ENCODE peak calls at places on chromosome 13, in six cellular contexts. E is HCT116, T is SK-N-SH, X is GM23248, Y is OCI-LY7, M is MM.1S. Q is an unnamed sample. For H3K79me2 and H3K9me2, the result is how much of the 10 kb centered on the place peaks cover.

GRCh38 chr13:112959206-112959605 is 9.8 kb upstream of the MCF2L start:
- DNase-seq in Y (no peak), E (no peak), X (no peak), M (no peak), T (no peak), Q (no peak)

GRCh38 chr13:98274921-98275487 is 97.9 kb upstream of the RNF113B start:
- DNase-seq in T (no peak), X (no peak), Y (no peak), M (no peak), E (no peak), Q (no peak)

GRCh38 chr13:102141625-102142472 is 260.0 kb downstream of the FGF14 start:
- DNase-seq in T (no peak), E (no peak), X (peak), Y (peak), M (peak), Q (peak)

GRCh38 chr13:94305934-94306333 is 173.5 kb downstream of the DCT start:
- DNase-seq in M (no peak), T (no peak), X (peak), E (no peak), Y (no peak), Q (no peak)

GRCh38 chr13:106063591-106064308 is 471.7 kb downstream of the EFNB2 start:
- DNase-seq in Y (no peak), E (no peak), X (peak), M (no peak), T (no peak), Q (peak)

GRCh38 chr13:51781246-51782022 is 22.5 kb downstream of the DHRS12 start:
- DNase-seq in E (peak), X (peak), T (peak), Y (peak), M (no peak), Q (peak)

GRCh38 chr13:91375119-91375729 is 23.2 kb upstream of the GPC5 start:
- DNase-seq in Y (peak), X (peak), T (peak), E (no peak), M (peak), Q (peak)

GRCh38 chr13:53045110-53045509 is 16.5 kb downstream of the OLFM4 start:
- DNase-seq in X (no peak), E (no peak), Y (no peak), M (no peak), T (peak), Q (no peak)

GRCh38 chr13:91308299-91308698 is 39.2 kb upstream of the MIR17HG start:
- DNase-seq in T (no peak), M (no peak), X (peak), Y (peak), E (no peak), Q (peak)

GRCh38 chr13:103436057-103436654 is 369.9 kb upstream of the SLC10A2 start:
- DNase-seq in X (no peak), Y (no peak), T (no peak), M (no peak), E (no peak), Q (no peak)

GRCh38 chr13:39023316-39023715 is 14.6 kb downstream of the PROSER1 start:
- DNase-seq in X (peak), M (no peak), T (no peak), Y (no peak), E (no peak), Q (no peak)

GRCh38 chr13:99971576-99972189 is at the start of gene ZIC5:
- DNase-seq in M (no peak), Y (no peak), X (no peak), T (peak), E (no peak), Q (no peak)

GRCh38 chr13:113634279-113635047 is 23.5 kb downstream of the ATP4B start:
- DNase-seq in M (no peak), E (no peak), T (no peak), Y (no peak), X (no peak), Q (no peak)

GRCh38 chr13:48655291-48655690 is 1.6 kb downstream of the CYSLTR2 start:
- DNase-seq in X (no peak), Y (no peak), M (no peak), E (no peak), T (no peak), Q (no peak)

GRCh38 chr13:98189841-98190505 is 12.9 kb upstream of the RNF113B start:
- DNase-seq in Y (no peak), E (no peak), T (peak), M (no peak), X (no peak), Q (no peak)

GRCh38 chr13:67878376-67878775 is 648.2 kb upstream of the PCDH9 start:
- DNase-seq in Y (no peak), E (no peak), M (no peak), T (no peak), X (no peak), Q (no peak)

GRCh38 chr13:98460519-98460918 is 116.4 kb downstream of the STK24 start:
- DNase-seq in Y (no peak), E (no peak), M (no peak), X (no peak), T (no peak), Q (no peak)

GRCh38 chr13:70380809-70381208 is 272.6 kb upstream of the KLHL1 start:
- DNase-seq in T (no peak), M (no peak), X (no peak), Y (no peak), E (no peak), Q (no peak)

GRCh38 chr13:32846020-32846451 is 170.2 kb upstream of the KL start:
- DNase-seq in X (no peak), T (no peak), Y (no peak), E (no peak), M (no peak), Q (peak)

GRCh38 chr13:97344250-97345175 is 89.5 kb upstream of the RAP2A start:
- DNase-seq in X (peak), E (peak), T (peak), Y (peak), M (peak), Q (peak)

GRCh38 chr13:73835138-73835721 is 299.0 kb downstream of the KLF12 start:
- DNase-seq in Y (peak), M (peak), X (peak), T (peak), E (peak), Q (peak)

GRCh38 chr13:32314968-32315254 is 252 bp downstream of the ZAR1L start:
- DNase-seq in M (peak), X (peak), E (peak), T (peak), Y (peak), Q (peak)

GRCh38 chr13:30421093-30422055 is 919 bp upstream of the UBE2L5 start:
- DNase-seq in E (no peak), X (peak), T (peak), M (peak), Y (peak), Q (peak)

GRCh38 chr13:24341439-24341838 is 32.1 kb downstream of the C1QTNF9 start:
- DNase-seq in M (no peak), X (peak), T (no peak), Y (no peak), E (peak), Q (peak)

GRCh38 chr13:60431108-60431700 is 34.2 kb downstream of the TDRD3 start:
- DNase-seq in E (peak), Y (peak), M (peak), X (peak), T (peak), Q (peak)

GRCh38 chr13:38582133-38582532 is 104.7 kb upstream of the FREM2 start:
- DNase-seq in T (peak), E (no peak), Y (peak), M (peak), X (peak), Q (peak)

GRCh38 chr13:37361608-37362007 is 237.0 kb downstream of the POSTN start:
- DNase-seq in M (no peak), Y (no peak), X (no peak), E (no peak), T (no peak), Q (no peak)

GRCh38 chr13:91381371-91381770 is 17.1 kb upstream of the GPC5 start:
- DNase-seq in E (no peak), T (peak), M (peak), Y (peak), X (peak), Q (peak)

GRCh38 chr13:29503041-29503837 is 92.2 kb downstream of the SLC7A1 start:
- DNase-seq in X (no peak), Y (no peak), E (no peak), T (peak), M (no peak), Q (no peak)

GRCh38 chr13:33497146-33497845 is 211.7 kb upstream of the STARD13 start:
- DNase-seq in Y (no peak), E (no peak), X (peak), M (no peak), T (no peak), Q (peak)

GRCh38 chr13:66362485-66362884 is 867.7 kb downstream of the PCDH9 start:
- DNase-seq in T (no peak), X (no peak), Y (no peak), M (no peak), E (no peak), Q (no peak)

GRCh38 chr13:73482556-73482955 is 423.8 kb downstream of the KLF5 start:
- DNase-seq in E (no peak), M (no peak), Y (no peak), T (no peak), X (no peak), Q (no peak)

GRCh38 chr13:108315273-108315672 is 45.8 kb downstream of the TNFSF13B start:
- DNase-seq in T (no peak), Y (no peak), X (no peak), E (no peak), M (no peak), Q (no peak)

GRCh38 chr13:38417727-38418126 is 68.1 kb downstream of the UFM1 start:
- DNase-seq in T (peak), M (peak), E (no peak), Y (peak), X (peak), Q (peak)

GRCh38 chr13:28181413-28181812 is 43.1 kb downstream of the PAN3 start:
- DNase-seq in M (no peak), X (peak), E (peak), Y (no peak), T (no peak), Q (peak)

GRCh38 chr13:109759609-109760008 is 26.8 kb downstream of the IRS2 start:
- DNase-seq in T (no peak), X (no peak), E (no peak), M (no peak), Y (no peak), Q (no peak)
- H3K79me2 ChIP-seq in T (half or more), X (half or more), E (under half), M (half or more), Y (under half), Q (under half)

DNA sequence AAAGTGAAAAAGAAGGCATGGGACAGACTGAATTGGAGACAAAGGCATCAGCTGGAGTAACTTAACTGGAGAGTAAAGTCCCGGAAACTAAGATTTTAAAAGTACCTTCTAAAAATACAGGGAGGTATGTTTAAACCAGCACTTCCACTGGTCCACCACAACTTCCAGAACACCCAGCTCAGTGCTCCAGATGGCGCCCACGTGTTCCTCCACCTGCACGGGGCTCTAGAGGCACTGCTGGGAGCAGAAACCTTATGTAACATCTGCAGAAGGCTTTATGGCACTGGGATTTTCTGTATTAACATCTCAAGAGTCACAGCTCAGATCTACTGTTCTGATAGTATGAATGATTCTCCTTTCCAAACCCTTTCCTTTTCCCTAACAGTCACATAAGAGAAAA is 252.1 kb downstream of the DCLK1 start:
- DNase-seq in T (no peak), X (no peak), Y (no peak), E (no peak), M (peak), Q (no peak)
- H3K9me2 ChIP-seq in T (under half), X (under half), Y (under half), E (under half), M (under half), Q (under half)

GRCh38 chr13:75369986-75370385 is 112.0 kb downstream of the TBC1D4 start:
- DNase-seq in E (no peak), M (no peak), Y (no peak), T (no peak), X (no peak), Q (no peak)

GRCh38 chr13:75365724-75366173 is 116.2 kb downstream of the TBC1D4 start:
- DNase-seq in X (peak), Y (peak), E (peak), T (no peak), M (no peak), Q (peak)

GRCh38 chr13:75366380-75367280 is 115.3 kb downstream of the TBC1D4 start:
- DNase-seq in Y (no peak), T (no peak), E (no peak), M (no peak), X (no peak), Q (no peak)

GRCh38 chr13:75371223-75371622 is 110.7 kb downstream of the TBC1D4 start:
- DNase-seq in E (no peak), M (no peak), Y (no peak), X (no peak), T (no peak), Q (no peak)

DNA sequence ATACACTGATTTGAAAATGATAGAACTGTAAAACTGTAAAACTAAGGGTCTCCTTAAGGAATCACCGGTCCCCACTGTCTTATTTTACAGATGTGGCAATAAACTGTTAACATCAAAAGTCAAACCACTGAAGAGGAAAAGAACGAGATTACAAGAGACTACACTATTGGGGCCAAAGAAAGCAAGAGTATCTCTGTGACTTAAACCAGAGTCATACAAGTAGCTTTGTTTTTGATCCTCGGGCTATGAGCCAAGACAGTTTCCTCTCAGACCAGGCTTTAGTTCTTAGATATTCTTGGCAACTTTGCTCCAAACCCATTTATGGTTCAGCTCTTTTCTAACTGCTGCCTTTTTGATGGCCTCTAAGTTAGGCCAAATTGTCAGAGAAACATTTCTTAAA is 113.8 kb downstream of the TBC1D4 start:
- DNase-seq in T (no peak), M (no peak), X (peak), E (peak), Y (no peak), Q (peak)
- H3K79me2 ChIP-seq in T (under half), M (under half), X (under half), E (under half), Y (under half), Q (under half)

GRCh38 chr13:110391273-110391672 is 84.2 kb downstream of the COL4A2 start:
- DNase-seq in E (no peak), X (peak), Y (no peak), T (no peak), M (no peak), Q (peak)
- H3K9me2 ChIP-seq in E (under half), X (under half), Y (under half), T (under half), M (under half), Q (under half)

GRCh38 chr13:111353508-111353907 is 33.1 kb downstream of the TEX29 start:
- DNase-seq in E (no peak), X (no peak), Y (no peak), M (no peak), T (no peak), Q (no peak)

GRCh38 chr13:111360452-111360851 is 40.0 kb downstream of the TEX29 start:
- DNase-seq in E (no peak), M (no peak), T (no peak), Y (no peak), X (no peak), Q (no peak)

GRCh38 chr13:111359237-111359915 is 38.9 kb downstream of the TEX29 start:
- DNase-seq in Y (no peak), E (no peak), M (no peak), T (no peak), X (peak), Q (no peak)

GRCh38 chr13:111359930-111360329 is 39.5 kb downstream of the TEX29 start:
- DNase-seq in X (no peak), Y (no peak), E (no peak), T (no peak), M (no peak), Q (no peak)

GRCh38 chr13:111354789-111355188 is 34.3 kb downstream of the TEX29 start:
- DNase-seq in E (no peak), X (no peak), T (no peak), Y (no peak), M (no peak), Q (no peak)
- H3K79me2 ChIP-seq in E (under half), X (under half), T (under half), Y (under half), M (under half), Q (under half)

Q was measured in PC-3.